ENCODE peak calls at places on chromosomes 4 and X, in five cellular contexts. Y, X, E, Q and L are unnamed samples.

GRCh38 chr4:89114100-89114499 is 2.8 kb downstream of the TIGD2 start:
- DNase-seq in Q (no peak), X (no peak), Y (no peak), E (peak; percentile 49), L (no peak)

GRCh38 chr4:7389101-7389701 is 45.5 kb downstream of the PSAPL1 start:
- DNase-seq in Y (no peak), X (no peak), E (no peak), Q (no peak), L (no peak)

GRCh38 chr4:8100696-8101095 is 57.9 kb downstream of the ABLIM2 start:
- DNase-seq in Q (no peak), Y (peak; percentile 59), X (no peak), E (no peak), L (no peak)

GRCh38 chr4:38514465-38515146 is 149.4 kb upstream of the KLF3 start:
- DNase-seq in E (no peak), X (no peak), Y (no peak), Q (no peak), L (no peak)

GRCh38 chrX:8692886-8693285 is 39.1 kb downstream of the ANOS1 start:
- DNase-seq in Y (peak; percentile 40), Q (no peak), E (no peak), X (peak; percentile 1), L (no peak)

GRCh38 chr4:171813195-171813955 is at the start of gene GALNTL6:
- DNase-seq in E (peak; percentile 39), X (no peak), Q (no peak), Y (peak; percentile 3), L (no peak)

GRCh38 chr4:169128902-169129301 is 118.8 kb upstream of the CBR4 start:
- DNase-seq in E (no peak), Q (no peak), Y (no peak), X (no peak), L (no peak)

GRCh38 chr4:134936014-134936413 is 734.4 kb upstream of the PABPC4L start:
- DNase-seq in Q (no peak), Y (no peak), E (no peak), X (no peak), L (no peak)

GRCh38 chr4:33959519-33959918 is 2284.8 kb downstream of the ARAP2 start:
- DNase-seq in Y (peak; percentile 12), Q (no peak), X (peak; percentile 20), E (no peak), L (no peak)

GRCh38 chr4:6916587-6917444 is 7.2 kb downstream of the TBC1D14 start:
- DNase-seq in Y (peak; percentile 26), E (peak; percentile 53), X (peak; percentile 27), Q (peak; percentile 62), L (peak; percentile 84)

GRCh38 chr4:126888968-126889367 is 743.8 kb upstream of the INTU start:
- DNase-seq in E (no peak), Y (peak; percentile 26), Q (no peak), X (peak; percentile 71), L (no peak)

GRCh38 chr4:147693202-147693601 is 9.2 kb upstream of the PRMT9 start:
- DNase-seq in E (no peak), Y (no peak), X (no peak), Q (no peak), L (no peak)

GRCh38 chr4:82223715-82224114 is 150.1 kb downstream of the HNRNPD start:
- DNase-seq in Y (peak; percentile 2), E (no peak), X (no peak), Q (no peak), L (peak; percentile 80)

GRCh38 chr4:183469327-183469726 is 24.9 kb downstream of the CDKN2AIP start:
- DNase-seq in X (peak; percentile 14), E (peak; percentile 4), Q (no peak), Y (no peak), L (no peak)

GRCh38 chr4:184362338-184362737 is 112.0 kb downstream of the IRF2 start:
- DNase-seq in Y (no peak), Q (no peak), X (no peak), E (no peak), L (no peak)

GRCh38 chr4:119632216-119632615 is 3.6 kb upstream of the PDE5A start:
- DNase-seq in Q (no peak), X (peak; percentile 54), Y (peak; percentile 35), E (no peak), L (no peak)

GRCh38 chr4:111847256-111848108 is 297.8 kb upstream of the FAM241A start:
- DNase-seq in E (no peak), X (peak; percentile 21), Q (no peak), Y (peak; percentile 2), L (no peak)

GRCh38 chr4:143399113-143399949 is 62.7 kb downstream of the GAB1 start:
- DNase-seq in E (peak; percentile 54), Q (no peak), Y (peak; percentile 48), X (peak; percentile 49), L (no peak)

GRCh38 chrX:101986571-101986970 is 54.7 kb upstream of the ZMAT1 start:
- DNase-seq in Y (no peak), E (no peak), X (no peak), Q (no peak), L (no peak)

GRCh38 chrX:123392921-123393320 is 208.8 kb downstream of the GRIA3 start:
- DNase-seq in Y (no peak), Q (no peak), X (no peak), E (no peak), L (no peak)

GRCh38 chr4:164880489-164881262 is 3.7 kb downstream of the APELA start:
- DNase-seq in E (no peak), X (no peak), Q (no peak), Y (no peak), L (no peak)

GRCh38 chrX:38312436-38312835 is 14.9 kb downstream of the RPGR start:
- DNase-seq in E (no peak), X (peak; percentile 92), Y (peak; percentile 82), Q (no peak), L (no peak)

GRCh38 chrX:150582338-150582948 is 14.0 kb downstream of the MTM1 start:
- DNase-seq in Y (no peak), X (peak; percentile 1), E (no peak), Q (no peak), L (no peak)

DNA sequence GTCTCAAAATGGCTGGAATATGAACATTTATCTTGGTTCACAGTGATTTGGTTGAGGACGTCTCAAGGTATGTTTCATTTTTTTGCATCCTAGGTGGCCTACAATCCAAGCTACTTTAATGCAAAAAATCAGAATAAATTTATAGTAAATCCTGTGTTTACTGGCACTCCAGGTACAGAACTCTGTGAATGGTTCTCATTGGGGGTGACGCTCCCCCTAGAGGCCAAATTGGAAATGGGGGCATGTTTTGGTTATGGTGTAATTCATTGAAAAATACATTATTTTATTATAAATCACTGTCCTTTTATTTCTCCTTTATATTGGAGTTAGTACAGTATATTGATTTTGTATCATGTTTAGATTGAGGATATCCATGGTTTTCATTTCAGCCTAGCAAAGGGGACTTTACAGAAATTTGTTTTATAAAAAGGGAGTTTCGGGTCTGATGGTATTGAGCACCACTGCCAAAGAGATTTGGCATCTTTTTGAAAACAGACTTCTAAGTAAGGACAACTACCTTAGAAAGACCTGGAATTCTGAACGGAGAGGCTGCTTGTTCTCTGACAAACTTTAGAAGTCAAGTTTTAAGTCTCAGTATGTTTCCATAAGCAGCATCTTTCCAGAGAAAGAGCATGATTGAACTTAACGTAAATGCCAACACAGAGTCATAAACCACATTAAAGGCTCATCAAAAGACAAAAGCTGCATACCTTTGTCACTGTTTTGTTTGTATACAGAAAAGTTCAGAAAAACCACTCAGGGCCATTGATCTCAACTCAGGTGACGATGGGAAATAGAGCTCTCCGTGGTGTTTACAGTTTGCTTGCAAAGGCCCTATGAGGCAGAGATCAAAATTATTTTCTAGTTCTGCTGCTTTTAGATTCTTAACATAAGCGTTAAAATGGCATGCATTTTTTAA is 19.4 kb downstream of the MTM1 start:
- DNase-seq in Q (peak; percentile 44), X (peak; percentile 37), Y (peak; percentile 47), E (peak; percentile 31), L (no peak)
- TF ChIP-seq CTCF in Q (peak; percentile 94), X (peak; percentile 70), Y (peak; percentile 63), E (peak; percentile 56), L (peak; percentile 59)

GRCh38 chr4:41215155-41215554 is 813 bp upstream of the APBB2 start:
- DNase-seq in Y (no peak), Q (no peak), X (no peak), E (no peak), L (no peak)

GRCh38 chr4:41217373-41217772 is 3.0 kb upstream of the APBB2 start:
- DNase-seq in X (no peak), E (no peak), Y (no peak), Q (no peak), L (no peak)

GRCh38 chr4:41217020-41217333 is 2.6 kb upstream of the APBB2 start:
- DNase-seq in X (no peak), Y (no peak), E (no peak), Q (no peak), L (no peak)

GRCh38 chr4:41215969-41216293 is 1.6 kb upstream of the APBB2 start:
- DNase-seq in Q (no peak), X (no peak), Y (no peak), E (no peak), L (no peak)

DNA sequence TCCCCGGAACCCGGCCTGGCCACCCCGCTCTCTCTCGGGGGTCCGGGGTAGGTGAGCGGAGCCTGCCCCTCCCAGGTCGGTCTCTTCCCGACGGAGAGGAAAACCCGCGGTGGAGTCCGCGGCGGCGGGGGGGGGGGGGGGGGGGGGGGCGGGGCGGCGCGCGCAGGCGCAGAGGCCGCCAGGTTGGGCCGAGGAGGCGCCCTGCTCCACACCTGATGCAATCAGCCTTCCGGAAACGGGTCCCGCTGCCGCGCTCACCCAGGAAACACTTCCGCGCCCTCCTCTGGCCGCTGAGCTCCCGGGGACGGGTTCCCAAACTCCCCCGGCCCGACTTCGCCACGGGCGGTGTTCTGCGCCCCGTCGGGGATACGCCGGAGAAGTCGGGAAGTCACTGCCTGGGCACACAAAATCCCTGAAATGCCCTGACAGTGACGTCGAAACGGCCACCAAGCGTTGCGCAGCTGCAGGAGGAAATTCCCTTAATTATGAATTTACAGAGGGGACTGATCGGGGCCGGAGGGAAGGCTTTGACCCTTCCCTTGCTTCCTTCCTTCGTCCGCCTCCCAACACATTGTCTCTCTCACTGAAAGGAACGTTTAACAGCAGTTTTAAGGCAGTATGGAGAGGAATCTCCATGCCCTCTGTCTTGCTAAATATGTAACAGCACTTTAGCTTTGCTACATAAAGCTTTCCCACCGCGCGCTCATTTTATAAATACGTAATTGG is 2.1 kb upstream of the APBB2 start:
- DNase-seq in X (peak; percentile 65), E (peak; percentile 92), Q (peak; percentile 87), Y (peak; percentile 76), L (peak; percentile 61)
- TF ChIP-seq CTCF in X (peak; percentile 45), E (peak; percentile 27), Q (peak; percentile 40), Y (peak; percentile 39), L (no peak)

GRCh38 chrX:96752776-96753175 is 68.1 kb downstream of the DIAPH2 start:
- DNase-seq in Y (no peak), E (no peak), Q (no peak), X (no peak), L (no peak)

GRCh38 chrX:96756491-96756890 is 71.8 kb downstream of the DIAPH2 start:
- DNase-seq in E (no peak), Y (no peak), X (peak; percentile 18), Q (no peak), L (no peak)

DNA sequence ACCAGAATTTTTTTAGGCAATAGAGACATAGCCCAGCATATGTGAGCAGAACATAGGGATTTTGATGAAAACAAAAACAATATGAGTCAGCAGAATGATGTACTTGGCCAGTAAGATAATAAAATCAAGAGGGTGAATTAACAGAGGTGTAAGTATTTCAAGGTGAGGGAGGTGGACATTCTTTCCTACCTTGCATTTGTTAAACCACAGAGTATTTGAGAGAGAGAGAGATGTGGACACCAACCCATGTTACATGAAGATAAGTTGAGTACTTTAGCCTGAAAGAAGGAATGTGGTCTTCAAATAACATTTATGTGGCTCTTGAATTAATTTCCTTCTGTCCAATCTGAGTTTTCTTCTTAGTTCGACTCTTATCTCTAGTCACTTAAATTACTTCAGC is 68.6 kb downstream of the DIAPH2 start:
- DNase-seq in X (no peak), E (no peak), Y (no peak), Q (no peak), L (no peak)
- TF ChIP-seq CTCF in X (no peak), E (no peak), Y (no peak), Q (no peak), L (no peak)

GRCh38 chrX:19375546-19375945 is 31.8 kb downstream of the PDHA1 start:
- DNase-seq in Q (no peak), X (no peak), Y (no peak), E (no peak), L (no peak)
- TF ChIP-seq CTCF in Q (no peak), X (no peak), Y (no peak), E (no peak), L (no peak)